ENCODE peak calls at places on chromosomes 16 and 17, in six cellular contexts. X is H4, B is HCT116, U is NCI-H1436, F is SHP77 treated with DMSO at 0.1 percent for 48 hours, Z is memory B cell. M is an unnamed sample.

GRCh38 chr17:68378202-68379149 is 78.8 kb downstream of the WIPI1 start:
- DNase-seq in X (peak), B (peak), U (no peak), F (no peak), Z (no peak), M (no peak)

GRCh38 chr16:54268766-54269165 is 17.8 kb downstream of the IRX3 start:
- DNase-seq in X (no peak), B (no peak), U (no peak), F (no peak), Z (no peak), M (no peak)

GRCh38 chr17:68865584-68865983 is 89.6 kb downstream of the ABCA8 start:
- DNase-seq in X (no peak), B (no peak), U (no peak), F (no peak), Z (no peak), M (no peak)

GRCh38 chr17:65656390-65657250 is 95.2 kb upstream of the AXIN2 start:
- DNase-seq in X (no peak), B (no peak), U (no peak), F (no peak), Z (no peak), M (peak)

GRCh38 chr17:75877752-75878173 is 618 bp downstream of the TRIM47 start:
- DNase-seq in X (peak), B (no peak), U (peak), F (peak), Z (peak), M (no peak)

GRCh38 chr17:36611345-36612072 is 10.1 kb downstream of the MRM1 start:
- DNase-seq in X (peak), B (no peak), U (no peak), F (no peak), Z (no peak), M (no peak)

GRCh38 chr16:15933781-15934180 is 15.6 kb upstream of the ABCC1 start:
- DNase-seq in X (no peak), B (no peak), U (no peak), F (no peak), Z (no peak), M (no peak)

GRCh38 chr17:77036841-77037381 is 103.9 kb upstream of the SEC14L1 start:
- DNase-seq in X (no peak), B (no peak), U (peak), F (peak), Z (no peak), M (no peak)

GRCh38 chr17:48054238-48055185 is 6.4 kb downstream of the NFE2L1 start:
- DNase-seq in X (no peak), B (no peak), U (peak), F (peak), Z (no peak), M (no peak)

GRCh38 chr17:73011016-73011486 is 81.4 kb downstream of the SLC39A11 start:
- DNase-seq in X (no peak), B (no peak), U (no peak), F (no peak), Z (no peak), M (no peak)

GRCh38 chr17:49822829-49823228 is 25.0 kb downstream of the TAC4 start:
- DNase-seq in X (no peak), B (no peak), U (no peak), F (no peak), Z (no peak), M (no peak)

GRCh38 chr17:4534515-4534914 is 20.7 kb downstream of the MYBBP1A start:
- DNase-seq in X (no peak), B (no peak), U (no peak), F (no peak), Z (no peak), M (no peak)

GRCh38 chr16:65409505-65409904 is 287.6 kb upstream of the CDH11 start:
- DNase-seq in X (no peak), B (no peak), U (no peak), F (no peak), Z (no peak), M (no peak)

GRCh38 chr16:2707368-2708289 is 12.4 kb downstream of the PRSS27 start:
- DNase-seq in X (no peak), B (no peak), U (no peak), F (no peak), Z (no peak), M (no peak)

GRCh38 chr16:3029499-3030127 is 5.8 kb downstream of the THOC6 start:
- DNase-seq in X (no peak), B (no peak), U (peak), F (no peak), Z (no peak), M (no peak)

GRCh38 chr17:31584436-31585279 is 193.2 kb downstream of the RAB11FIP4 start:
- DNase-seq in X (no peak), B (no peak), U (no peak), F (no peak), Z (no peak), M (no peak)

GRCh38 chr16:11212819-11213196 is 43.2 kb downstream of the SOCS1 start:
- DNase-seq in X (no peak), B (no peak), U (peak), F (no peak), Z (no peak), M (no peak)

GRCh38 chr16:78100162-78100467 is 661 bp downstream of the WWOX start:
- DNase-seq in X (no peak), B (no peak), U (no peak), F (no peak), Z (no peak), M (no peak)

GRCh38 chr16:69501956-69502457 is 63.8 kb upstream of the NFAT5 start:
- DNase-seq in X (no peak), B (no peak), U (no peak), F (no peak), Z (no peak), M (no peak)

GRCh38 chr16:27625050-27625697 is 75.2 kb downstream of the KATNIP start:
- DNase-seq in X (no peak), B (no peak), U (peak), F (no peak), Z (no peak), M (no peak)

GRCh38 chr17:63834431-63835166 is 7.1 kb upstream of the FTSJ3 start:
- DNase-seq in X (peak), B (peak), U (peak), F (peak), Z (peak), M (peak)

GRCh38 chr17:76561799-76562268 is 22.0 kb downstream of the PRCD start:
- DNase-seq in X (no peak), B (no peak), U (no peak), F (no peak), Z (no peak), M (no peak)

GRCh38 chr16:56667581-56668571 is at the start of gene MT1G:
- DNase-seq in X (no peak), B (no peak), U (peak), F (no peak), Z (no peak), M (no peak)

GRCh38 chr17:50355701-50356341 is 9.9 kb downstream of the XYLT2 start:
- DNase-seq in X (no peak), B (no peak), U (no peak), F (no peak), Z (no peak), M (no peak)

GRCh38 chr16:64615647-64616280 is 506.1 kb downstream of the CDH11 start:
- DNase-seq in X (peak), B (no peak), U (no peak), F (no peak), Z (no peak), M (no peak)

M was measured in GM12864.